ENCODE peak calls at places on chromosomes 3 and 15, in seven cellular contexts. S is NCI-H1092, L is fibroblast of pulmonary artery, K is GM04503, E is HL-60, V is osteocyte, W is HS-5. F is an unnamed sample.

GRCh38 chr3:111238896-111239295 is 167.3 kb downstream of the NECTIN3 start:
- DNase-seq in S (no peak), L (no peak), K (no peak), E (no peak), V (no peak), W (no peak), F (no peak)

GRCh38 chr3:86938706-86939105 is 52.2 kb downstream of the VGLL3 start:
- DNase-seq in S (no peak), L (peak; percentile 14), K (peak; percentile 94), E (no peak), V (no peak), W (peak; percentile 74), F (no peak)

GRCh38 chr15:66131831-66132230 is 121.7 kb downstream of the MEGF11 start:
- DNase-seq in S (no peak), L (no peak), K (no peak), E (no peak), V (no peak), W (no peak), F (no peak)

GRCh38 chr3:25511972-25512721 is 84.1 kb downstream of the RARB start:
- DNase-seq in S (no peak), L (no peak), K (no peak), E (no peak), V (no peak), W (no peak), F (no peak)

GRCh38 chr3:56851966-56852884 is 50.5 kb upstream of the ARHGEF3 start:
- DNase-seq in S (no peak), L (peak; percentile 69), K (no peak), E (no peak), V (no peak), W (no peak), F (no peak)

GRCh38 chr15:65730560-65731172 is 61.4 kb downstream of the DENND4A start:
- DNase-seq in S (no peak), L (peak; percentile 62), K (no peak), E (peak; percentile 8), V (no peak), W (no peak), F (no peak)

GRCh38 chr15:73994912-73995622 is 551 bp downstream of the PML start:
- DNase-seq in S (no peak), L (no peak), K (no peak), E (peak; percentile 41), V (peak; percentile 73), W (no peak), F (no peak)

GRCh38 chr3:32423956-32424558 is 32.4 kb downstream of the CMTM7 start:
- DNase-seq in S (no peak), L (no peak), K (no peak), E (no peak), V (peak; percentile 38), W (no peak), F (no peak)

GRCh38 chr15:99123706-99124451 is 19.0 kb downstream of the SYNM start:
- DNase-seq in S (peak; percentile 8), L (peak; percentile 95), K (peak; percentile 88), E (peak; percentile 11), V (peak; percentile 96), W (peak; percentile 97), F (peak; percentile 51)

GRCh38 chr3:162376761-162377160 is 880.2 kb downstream of the OTOL1 start:
- DNase-seq in S (no peak), L (no peak), K (no peak), E (no peak), V (no peak), W (no peak), F (no peak)

GRCh38 chr15:88834211-88834812 is 31.1 kb downstream of the ACAN start:
- DNase-seq in S (no peak), L (peak; percentile 62), K (no peak), E (no peak), V (no peak), W (no peak), F (peak; percentile 44)

GRCh38 chr15:68619303-68619698 is 40.5 kb downstream of the CORO2B start:
- DNase-seq in S (peak; percentile 63), L (no peak), K (no peak), E (no peak), V (no peak), W (no peak), F (no peak)

GRCh38 chr15:36886135-36887011 is 214.0 kb downstream of the MEIS2 start:
- DNase-seq in S (no peak), L (no peak), K (no peak), E (no peak), V (no peak), W (no peak), F (no peak)

GRCh38 chr3:51869304-51869703 is 6.1 kb downstream of the IQCF5 start:
- DNase-seq in S (no peak), L (no peak), K (no peak), E (no peak), V (no peak), W (no peak), F (no peak)

GRCh38 chr3:195821403-195822130 is 9.8 kb upstream of the MUC4 start:
- DNase-seq in S (no peak), L (no peak), K (no peak), E (no peak), V (no peak), W (no peak), F (no peak)

GRCh38 chr3:34504755-34505154 is 706.3 kb downstream of the PDCD6IP start:
- DNase-seq in S (no peak), L (peak; percentile 1), K (no peak), E (no peak), V (no peak), W (no peak), F (no peak)

GRCh38 chr15:34721802-34722795 is 32.7 kb downstream of the GJD2 start:
- DNase-seq in S (peak; percentile 47), L (peak; percentile 30), K (peak; percentile 92), E (no peak), V (peak; percentile 89), W (no peak), F (peak; percentile 17)

GRCh38 chr15:43966646-43967045 is 139.8 kb downstream of the WDR76 start:
- DNase-seq in S (no peak), L (peak; percentile 20), K (no peak), E (no peak), V (no peak), W (no peak), F (no peak)

GRCh38 chr15:69830425-69830824 is 267.3 kb downstream of the TLE3 start:
- DNase-seq in S (no peak), L (no peak), K (no peak), E (no peak), V (no peak), W (no peak), F (no peak)

GRCh38 chr3:146065573-146066006 is 95.4 kb downstream of the PLOD2 start:
- DNase-seq in S (no peak), L (peak; percentile 89), K (peak; percentile 15), E (peak; percentile 4), V (no peak), W (peak; percentile 60), F (no peak)

GRCh38 chr15:66452971-66453580 is 44.5 kb downstream of the SNAPC5 start:
- DNase-seq in S (no peak), L (no peak), K (no peak), E (peak; percentile 22), V (no peak), W (no peak), F (no peak)

GRCh38 chr3:38137615-38138346 is 680 bp upstream of the MYD88 start:
- DNase-seq in S (no peak), L (no peak), K (no peak), E (no peak), V (no peak), W (no peak), F (no peak)

GRCh38 chr3:13700362-13700761 is 151.4 kb downstream of the FBLN2 start:
- DNase-seq in S (no peak), L (no peak), K (no peak), E (no peak), V (no peak), W (no peak), F (no peak)

GRCh38 chr3:57163751-57164150 is 1.4 kb downstream of the IL17RD start:
- DNase-seq in S (no peak), L (no peak), K (no peak), E (no peak), V (peak; percentile 46), W (no peak), F (no peak)

GRCh38 chr3:148735597-148735996 is 37.9 kb downstream of the AGTR1 start:
- DNase-seq in S (no peak), L (no peak), K (no peak), E (no peak), V (no peak), W (no peak), F (no peak)

GRCh38 chr3:66744986-66745385 is 244.2 kb upstream of the LRIG1 start:
- DNase-seq in S (no peak), L (no peak), K (no peak), E (no peak), V (no peak), W (no peak), F (no peak)

GRCh38 chr3:160919942-160920341 is 163.9 kb downstream of the PPM1L start:
- DNase-seq in S (peak; percentile 40), L (no peak), K (no peak), E (no peak), V (no peak), W (no peak), F (no peak)

GRCh38 chr3:157493627-157494550 is 9.3 kb downstream of the VEPH1 start:
- DNase-seq in S (peak; percentile 58), L (peak; percentile 86), K (peak; percentile 50), E (no peak), V (no peak), W (peak; percentile 58), F (no peak)

GRCh38 chr15:74427607-74428441 is 5.9 kb downstream of the SEMA7A start:
- DNase-seq in S (no peak), L (no peak), K (no peak), E (no peak), V (no peak), W (no peak), F (no peak)

GRCh38 chr3:149442845-149443544 is 31.5 kb upstream of the TM4SF4 start:
- DNase-seq in S (no peak), L (peak; percentile 66), K (peak; percentile 63), E (no peak), V (no peak), W (peak; percentile 34), F (no peak)

GRCh38 chr3:113531826-113532697 is at the start of gene SIDT1:
- DNase-seq in S (peak; percentile 6), L (no peak), K (no peak), E (no peak), V (no peak), W (no peak), F (no peak)

GRCh38 chr3:7562892-7563291 is 702.0 kb downstream of the GRM7 start:
- DNase-seq in S (no peak), L (no peak), K (no peak), E (no peak), V (no peak), W (no peak), F (no peak)

GRCh38 chr3:193897791-193898190 is 238.2 kb upstream of the HES1 start:
- DNase-seq in S (no peak), L (no peak), K (no peak), E (no peak), V (no peak), W (no peak), F (no peak)

F was measured in 8988T.